ENCODE peak calls at places on chromosomes 3 and 15, in six cellular contexts. E is H9, N is GM12865, U is body of pancreas, X is epithelial cell of esophagus, S is A549. I is an unnamed sample.

GRCh38 chr15:88072598-88073385 is 183.7 kb downstream of the NTRK3 start:
- DNase-seq in N (no peak), S (no peak), X (no peak), E (peak), U (no peak), I (no peak)

GRCh38 chr15:60844431-60845174 is 365.7 kb upstream of the ICE2 start:
- DNase-seq in S (no peak), U (no peak), N (peak), E (no peak), X (no peak), I (no peak)

GRCh38 chr3:115187149-115187757 is 40.2 kb upstream of the ZBTB20 start:
- DNase-seq in E (no peak), S (no peak), N (peak), U (no peak), X (no peak), I (no peak)

GRCh38 chr3:171974986-171975837 is 64.2 kb upstream of the FNDC3B start:
- DNase-seq in S (no peak), E (no peak), X (no peak), N (peak), U (no peak), I (no peak)

GRCh38 chr15:100224206-100225185 is 117.3 kb downstream of the ADAMTS17 start:
- DNase-seq in U (no peak), X (peak), E (no peak), N (no peak), S (no peak), I (no peak)

GRCh38 chr3:22372292-22372949 is 621.4 kb upstream of the ZNF385D start:
- DNase-seq in N (no peak), U (no peak), E (peak), S (no peak), X (peak), I (peak)

GRCh38 chr15:64155802-64156651 is 4.5 kb downstream of the SNX22 start:
- DNase-seq in N (no peak), U (no peak), X (no peak), E (no peak), S (no peak), I (no peak)

GRCh38 chr3:113594066-113594465 is 61.7 kb downstream of the SIDT1 start:
- DNase-seq in E (no peak), S (no peak), X (no peak), U (no peak), N (no peak), I (no peak)

GRCh38 chr3:60588806-60589205 is 662.4 kb downstream of the FHIT start:
- DNase-seq in U (no peak), X (peak), S (no peak), N (no peak), E (no peak), I (no peak)

GRCh38 chr3:119227064-119227850 is 13.4 kb downstream of the B4GALT4 start:
- DNase-seq in E (no peak), N (no peak), X (no peak), S (no peak), U (no peak), I (no peak)

GRCh38 chr15:94057305-94057704 is 174.1 kb upstream of the MCTP2 start:
- DNase-seq in U (no peak), N (no peak), S (no peak), E (no peak), X (peak), I (no peak)

GRCh38 chr15:78642341-78642740 is 1.3 kb upstream of the CHRNB4 start:
- DNase-seq in U (no peak), N (no peak), S (no peak), X (no peak), E (no peak), I (no peak)

GRCh38 chr3:135238201-135238600 is 443.1 kb downstream of the EPHB1 start:
- DNase-seq in X (no peak), S (no peak), N (no peak), U (no peak), E (no peak), I (no peak)

GRCh38 chr3:115403791-115404190 is 219.5 kb upstream of the GAP43 start:
- DNase-seq in E (no peak), N (no peak), U (no peak), X (no peak), S (no peak), I (no peak)

GRCh38 chr15:41609123-41609522 is 50.1 kb downstream of the TYRO3 start:
- DNase-seq in S (no peak), U (no peak), E (no peak), X (no peak), N (no peak), I (no peak)

GRCh38 chr3:80439490-80439889 is 671.7 kb upstream of the ROBO1 start:
- DNase-seq in U (no peak), S (no peak), E (no peak), N (no peak), X (no peak), I (no peak)

GRCh38 chr3:38878650-38879049 is 62.6 kb upstream of the SCN10A start:
- DNase-seq in N (no peak), X (no peak), U (no peak), S (no peak), E (no peak), I (no peak)

GRCh38 chr3:99758502-99759177 is 59.0 kb upstream of the CMSS1 start:
- DNase-seq in E (no peak), S (no peak), U (no peak), X (peak), N (no peak), I (no peak)

GRCh38 chr3:194908972-194909371 is 223.3 kb downstream of the FAM43A start:
- DNase-seq in E (no peak), X (no peak), S (no peak), N (no peak), U (no peak), I (no peak)
- TF ChIP-seq CTCF in E (no peak), X (no peak), S (no peak), N (no peak), U (no peak), I (no peak)

GRCh38 chr15:29935296-29936020 is 113.2 kb upstream of the TJP1 start:
- DNase-seq in U (no peak), X (peak), E (peak), N (no peak), S (no peak), I (peak)
- TF ChIP-seq CTCF in U (peak), X (no peak), E (peak), N (no peak), S (peak), I (no peak)

GRCh38 chr15:80087104-80087503 is 27.6 kb downstream of the ZFAND6 start:
- DNase-seq in U (no peak), X (no peak), S (no peak), E (no peak), N (no peak), I (no peak)
- TF ChIP-seq CTCF in U (no peak), X (no peak), S (peak), E (peak), N (no peak), I (no peak)

GRCh38 chr15:66408690-66409089 is 22.0 kb downstream of the MAP2K1 start:
- DNase-seq in S (no peak), U (no peak), X (no peak), E (no peak), N (no peak), I (no peak)

GRCh38 chr15:66412213-66412612 is 25.5 kb downstream of the MAP2K1 start:
- DNase-seq in N (no peak), S (no peak), U (no peak), X (no peak), E (no peak), I (no peak)

GRCh38 chr15:66408254-66408653 is 21.5 kb downstream of the MAP2K1 start:
- DNase-seq in X (no peak), E (no peak), N (no peak), S (no peak), U (no peak), I (no peak)

GRCh38 chr15:66411190-66411589 is 24.5 kb downstream of the MAP2K1 start:
- DNase-seq in S (no peak), U (no peak), N (no peak), X (no peak), E (no peak), I (no peak)

GRCh38 chr15:66409565-66410108 is 22.9 kb downstream of the MAP2K1 start:
- DNase-seq in E (no peak), N (no peak), X (no peak), S (no peak), U (no peak), I (no peak)
- TF ChIP-seq CTCF in E (no peak), N (no peak), X (no peak), S (no peak), U (no peak), I (no peak)

I was measured in endothelial cell.